ENCODE peak calls at places on chromosomes 7 and 10, in four cellular contexts. V is body of pancreas; X is central memory CD8-positive, alpha-beta T cell; T is activated B cell treated with CpG ODN at 0.5 μM for 24 hours. K is an unnamed sample.

GRCh38 chr7:26127411-26127810 is 24.6 kb upstream of the NFE2L3 start:
- ATAC-seq in V (no peak), X (no peak), T (peak), K (peak)

GRCh38 chr7:16524332-16524731 is 2.3 kb upstream of the LRRC72 start:
- ATAC-seq in V (no peak), X (no peak), T (no peak), K (no peak)

GRCh38 chr7:123660514-123661354 is 5.1 kb downstream of the LMOD2 start:
- ATAC-seq in V (no peak), X (no peak), T (no peak), K (no peak)

GRCh38 chr10:82213784-82214183 is 338.8 kb downstream of the NRG3 start:
- ATAC-seq in V (no peak), X (no peak), T (no peak), K (no peak)

GRCh38 chr10:24397662-24398061 is 188.7 kb downstream of the KIAA1217 start:
- ATAC-seq in V (no peak), X (no peak), T (no peak), K (no peak)

GRCh38 chr10:14195455-14195854 is 135.3 kb downstream of the FRMD4A start:
- ATAC-seq in V (no peak), X (no peak), T (no peak), K (no peak)

GRCh38 chr10:15267496-15267895 is 99.0 kb upstream of the NMT2 start:
- ATAC-seq in V (no peak), X (no peak), T (no peak), K (no peak)

GRCh38 chr10:81018898-81019890 is 481.5 kb downstream of the SH2D4B start:
- ATAC-seq in V (peak), X (no peak), T (peak), K (peak)

GRCh38 chr7:158394936-158395335 is 192.7 kb downstream of the PTPRN2 start:
- ATAC-seq in V (no peak), X (no peak), T (no peak), K (no peak)

GRCh38 chr7:3243680-3244079 is 57.4 kb upstream of the SDK1 start:
- ATAC-seq in V (no peak), X (no peak), T (no peak), K (no peak)

GRCh38 chr10:63611078-63611477 is 89.9 kb downstream of the REEP3 start:
- ATAC-seq in V (no peak), X (no peak), T (no peak), K (no peak)